ENCODE peak calls at places on chromosomes 2 and 18, in six cellular contexts. C is stimulated activated CD8-positive, alpha-beta memory T cell treated with anti-CD3 and anti-CD28 coated beads, Interleukin-15, amount 100 ng/mL, for 1 hour; F is colonic mucosa; J is dermis microvascular lymphatic vessel endothelial cell; N is RPMI8226; E is EL. O is an unnamed sample.

GRCh38 chr18:9665311-9665710 is 42.8 kb upstream of the RAB31 start:
- DNase-seq in C (no peak), F (no peak), J (no peak), N (no peak), E (no peak), O (peak)

GRCh38 chr2:50658883-50659282 is 373.0 kb downstream of the NRXN1 start:
- DNase-seq in C (no peak), F (no peak), J (no peak), N (no peak), E (no peak), O (peak)

GRCh38 chr2:9656270-9656766 is 25.5 kb upstream of the YWHAQ start:
- DNase-seq in C (no peak), F (no peak), J (peak), N (peak), E (peak), O (peak)

GRCh38 chr18:63074987-63075404 is 244.6 kb downstream of the BCL2 start:
- DNase-seq in C (peak), F (peak), J (peak), N (peak), E (peak), O (peak)

GRCh38 chr2:12302140-12302539 is 414.6 kb upstream of the TRIB2 start:
- DNase-seq in C (no peak), F (no peak), J (no peak), N (no peak), E (no peak), O (no peak)

GRCh38 chr2:239257511-239257937 is 143.3 kb downstream of the HDAC4 start:
- DNase-seq in C (no peak), F (no peak), J (peak), N (no peak), E (peak), O (peak)

GRCh38 chr18:55343396-55344073 is 244.5 kb downstream of the TCF4 start:
- DNase-seq in C (no peak), F (no peak), J (no peak), N (peak), E (peak), O (no peak)

GRCh38 chr18:54181856-54182612 is 42.4 kb downstream of the MBD2 start:
- DNase-seq in C (no peak), F (no peak), J (peak), N (no peak), E (peak), O (no peak)